ENCODE peak calls at places on chromosome 10, in eight cellular contexts. H is lower lobe of right lung, A is kidney epithelial cell, Y is brain microvascular endothelial cell, T is OCI-LY7, R is psoas muscle, B is HFF-Myc, G is prostate gland. U is an unnamed sample.
A peak's percentile ranks its signal among the peaks of the same experiment; 100 is the strongest.

GRCh38 chr10:110779489-110779888 is 92.2 kb upstream of the PDCD4 start:
- DNase-seq in G (no peak), T (no peak), A (no peak), R (no peak), Y (no peak), H (no peak), B (no peak), U (no peak)

GRCh38 chr10:2222631-2223030 is 485.3 kb upstream of the ADARB2 start:
- DNase-seq in A (no peak), Y (no peak), B (no peak), R (no peak), T (no peak), H (no peak), G (no peak), U (no peak)

GRCh38 chr10:88932539-88933256 is 19.9 kb downstream of the ACTA2 start:
- DNase-seq in G (peak; percentile 72), T (peak; percentile 85), A (peak; percentile 43), B (peak; percentile 83), H (no peak), R (peak; percentile 24), Y (peak; percentile 76), U (no peak)

GRCh38 chr10:78194539-78195402 is 161.1 kb downstream of the RPS24 start:
- DNase-seq in H (no peak), Y (peak; percentile 48), A (no peak), R (no peak), B (no peak), G (no peak), T (no peak), U (no peak)

GRCh38 chr10:100186813-100187212 is 984 bp upstream of the ERLIN1 start:
- DNase-seq in R (peak; percentile 15), H (no peak), G (no peak), A (no peak), T (peak; percentile 51), Y (no peak), B (no peak), U (peak; percentile 45)

GRCh38 chr10:3619276-3619675 is 165.7 kb downstream of the KLF6 start:
- DNase-seq in A (no peak), B (no peak), H (no peak), G (no peak), Y (no peak), R (no peak), T (no peak), U (no peak)

GRCh38 chr10:21843645-21844044 is 159.9 kb downstream of the DNAJC1 start:
- DNase-seq in A (no peak), H (no peak), Y (no peak), G (no peak), T (no peak), R (no peak), B (no peak), U (no peak)

GRCh38 chr10:103872137-103872933 is 17.0 kb upstream of the SH3PXD2A start:
- DNase-seq in G (peak; percentile 36), H (no peak), Y (no peak), T (no peak), A (no peak), R (peak; percentile 32), B (no peak), U (no peak)

GRCh38 chr10:68082815-68083395 is 7.8 kb upstream of the HERC4 start:
- DNase-seq in T (no peak), R (no peak), Y (no peak), B (no peak), H (no peak), A (no peak), G (no peak), U (no peak)

GRCh38 chr10:63268798-63269503 is 135.8 kb downstream of the NRBF2 start:
- DNase-seq in G (peak; percentile 92), R (peak; percentile 65), A (peak; percentile 95), H (peak; percentile 70), B (peak; percentile 93), T (peak; percentile 95), Y (peak; percentile 98), U (peak; percentile 62)

GRCh38 chr10:3108575-3109105 is 41.3 kb downstream of the PFKP start:
- DNase-seq in B (no peak), H (no peak), A (no peak), T (no peak), G (no peak), R (no peak), Y (no peak), U (no peak)

GRCh38 chr10:124565565-124566221 is 104.1 kb downstream of the LHPP start:
- DNase-seq in G (no peak), H (peak; percentile 81), R (peak; percentile 76), T (peak; percentile 65), Y (no peak), A (peak; percentile 4), B (no peak), U (no peak)

GRCh38 chr10:103510791-103511757 is 17.6 kb downstream of the NEURL1 start:
- DNase-seq in G (no peak), Y (no peak), A (no peak), T (no peak), R (no peak), H (no peak), B (no peak), U (no peak)

GRCh38 chr10:4708123-4708759 is 117.8 kb upstream of the AKR1E2 start:
- DNase-seq in H (no peak), R (no peak), T (peak; percentile 9), G (no peak), B (no peak), A (no peak), Y (no peak), U (no peak)

GRCh38 chr10:128908109-128908898 is 558.7 kb upstream of the MGMT start:
- DNase-seq in R (no peak), Y (no peak), B (no peak), G (no peak), T (no peak), H (no peak), A (no peak), U (no peak)

GRCh38 chr10:88477343-88478085 is 105.6 kb downstream of the RNLS start:
- DNase-seq in T (no peak), G (no peak), B (no peak), H (no peak), Y (no peak), R (no peak), A (no peak), U (no peak)

GRCh38 chr10:129870926-129871660 is 93.0 kb downstream of the EBF3 start:
- DNase-seq in Y (no peak), T (no peak), B (no peak), R (no peak), H (no peak), A (no peak), G (peak; percentile 10), U (peak; percentile 14)

DNA sequence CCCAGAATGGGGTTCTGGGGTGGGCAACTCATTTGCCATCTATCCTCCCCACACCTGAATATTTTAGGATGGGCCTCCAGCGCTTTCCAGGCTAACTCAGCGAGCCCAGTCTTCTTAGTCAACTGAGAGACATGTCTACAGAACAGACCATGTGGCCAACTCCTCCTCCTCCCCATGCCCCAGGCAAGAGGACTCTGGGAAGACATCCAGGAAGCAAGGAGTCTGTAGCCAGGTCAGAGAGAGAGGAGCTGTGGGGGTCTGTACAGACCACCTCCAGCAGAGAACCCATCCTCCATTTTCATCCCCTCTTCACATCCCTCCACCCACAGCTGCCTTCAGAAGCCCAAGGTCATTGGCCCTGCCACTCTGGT is 55.8 kb upstream of the LBX1 start:
- DNase-seq in H (no peak), G (no peak), A (no peak), B (no peak), Y (no peak), R (no peak), T (no peak), U (no peak)
- H3K4me3 ChIP-seq in H (no peak overlapping the region), G (no peak overlapping the region), A (no peak overlapping the region), B (no peak overlapping the region), Y (no peak overlapping the region), R (no peak overlapping the region), T (no peak overlapping the region), U (no peak overlapping the region)

DNA sequence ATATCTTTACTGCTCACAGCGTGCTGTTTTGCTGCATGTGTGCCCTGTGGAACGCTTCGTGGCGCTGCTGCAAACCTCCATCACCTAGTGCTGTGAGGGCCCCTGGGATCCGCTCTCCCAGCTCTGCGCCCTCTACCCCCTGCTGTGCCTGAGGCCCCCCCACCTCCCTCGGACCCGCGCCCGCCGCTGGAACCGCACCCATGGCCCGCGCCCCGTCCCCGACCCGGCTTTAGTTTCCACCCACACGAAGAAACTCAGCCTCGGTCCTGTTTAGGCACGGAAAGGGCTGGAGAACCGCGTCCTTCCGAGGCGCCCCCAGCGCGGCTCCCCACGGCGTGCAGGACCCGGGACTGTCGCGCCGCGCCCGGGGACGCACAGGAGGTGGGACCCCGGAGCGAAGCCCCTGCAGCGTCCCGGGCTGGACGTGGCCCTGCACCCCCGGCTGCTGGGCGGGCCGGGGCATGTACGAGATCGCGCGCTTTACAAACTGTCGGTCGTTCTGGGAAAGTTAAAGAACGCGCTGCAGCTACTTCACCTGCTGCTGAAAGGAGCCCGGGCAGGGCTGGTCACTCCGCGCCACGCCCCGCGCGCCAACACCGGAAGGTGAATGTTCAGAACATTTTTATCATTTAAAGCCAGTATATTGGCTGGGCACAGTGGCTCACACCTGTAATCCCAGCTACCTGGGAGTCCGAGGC is 54.3 kb downstream of the BMS1 start:
- DNase-seq in R (no peak), B (peak; percentile 1), H (no peak), A (no peak), T (no peak), G (no peak), Y (peak; percentile 32), U (peak; percentile 28)
- TF ChIP-seq CTCF in R (no peak), B (no peak), H (no peak), A (peak; percentile 31), T (no peak), G (no peak), Y (peak; percentile 30), U (no peak)

DNA sequence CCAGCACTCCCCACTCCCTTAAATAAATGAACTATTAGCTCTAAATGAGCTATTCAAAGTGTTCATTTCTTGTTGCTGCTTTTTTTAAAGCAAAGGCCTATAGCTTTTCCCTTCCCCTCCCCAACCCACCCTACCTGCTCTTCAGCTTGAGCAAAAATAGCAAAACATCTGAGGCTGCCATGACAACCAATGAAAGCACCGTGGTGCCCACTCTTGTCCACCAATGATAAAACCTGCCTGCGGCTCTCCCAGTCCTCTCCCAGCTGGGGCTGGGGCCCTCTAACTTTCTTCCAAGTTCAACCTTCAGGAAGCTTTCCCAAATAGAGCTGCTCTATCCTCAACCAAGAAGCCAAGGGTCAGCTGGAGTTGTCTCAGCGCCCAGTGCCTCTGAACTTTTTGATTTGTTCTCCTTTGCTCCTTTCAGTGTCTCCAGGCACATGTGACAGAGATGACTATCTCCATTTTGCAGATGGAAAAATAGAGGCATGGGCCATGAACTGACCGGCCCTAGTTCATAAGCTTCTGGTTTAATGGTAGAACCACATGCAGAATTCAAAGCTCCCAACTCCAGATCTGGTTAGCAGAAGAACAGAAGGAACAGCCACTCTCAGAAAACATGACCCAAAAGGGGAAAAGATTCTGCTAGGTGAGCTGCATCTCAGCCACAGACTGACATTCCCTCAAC is 47.7 kb downstream of the PIK3AP1 start:
- DNase-seq in Y (no peak), R (no peak), H (no peak), A (no peak), T (no peak), B (no peak), G (no peak), U (no peak)
- H3K4me3 ChIP-seq in Y (no peak overlapping the region), R (no peak overlapping the region), H (no peak overlapping the region), A (no peak overlapping the region), T (peak overlapping the region; percentile 62), B (no peak overlapping the region), G (no peak overlapping the region), U (no peak overlapping the region)

DNA sequence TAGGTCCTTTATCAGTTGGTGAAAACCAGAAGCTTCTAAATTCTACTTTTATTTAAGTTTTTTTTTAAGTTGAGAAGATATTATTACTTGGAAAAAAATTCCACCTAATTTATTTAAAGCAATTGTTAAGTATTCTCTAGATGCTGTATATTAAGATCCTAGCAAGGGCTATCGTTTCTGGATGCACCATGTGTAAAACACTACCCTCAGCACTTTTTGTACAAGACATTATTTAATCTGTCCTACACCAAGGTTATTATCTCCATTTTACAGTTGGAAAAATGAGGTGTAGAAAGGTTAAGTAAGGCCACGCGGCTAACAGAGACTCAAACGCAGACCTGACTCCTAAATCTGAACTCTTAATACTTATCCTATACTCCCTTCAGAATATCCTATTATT is 19.8 kb downstream of the RAB11FIP2 start:
- DNase-seq in R (no peak), G (no peak), Y (no peak), H (no peak), T (no peak), B (no peak), A (no peak), U (no peak)
- TF ChIP-seq CTCF in R (no peak), G (no peak), Y (no peak), H (no peak), T (no peak), B (no peak), A (no peak), U (no peak)